ENCODE peak calls at places on chromosomes 12 and 14, in six cellular contexts. Z is GM23338, B is ovary, E is gastrocnemius medialis, I is pancreas, H is uterus. O is an unnamed sample. For H3K36me3 and H3K4me1, the result is how much of the 10 kb centered on the place peaks cover.

GRCh38 chr12:56001446-56002100 is 4.5 kb downstream of the SUOX start:
- DNase-seq in Z (no peak), B (no peak), E (no peak), I (no peak), H (no peak), O (no peak)

GRCh38 chr14:99899578-99900178 is 106.5 kb downstream of the EML1 start:
- DNase-seq in Z (peak), B (no peak), E (no peak), I (no peak), H (no peak), O (no peak)

GRCh38 chr14:70254476-70254961 is 65.8 kb upstream of the SLC8A3 start:
- DNase-seq in Z (peak), B (peak), E (no peak), I (peak), H (no peak), O (no peak)

GRCh38 chr12:129160282-129160681 is 307.0 kb downstream of the GLT1D1 start:
- DNase-seq in Z (no peak), B (no peak), E (no peak), I (no peak), H (no peak), O (no peak)

GRCh38 chr14:20697273-20698017 is 8.9 kb downstream of the ANG start:
- DNase-seq in Z (peak), B (peak), E (peak), I (peak), H (no peak), O (peak)

GRCh38 chr12:65825573-65826512 is 1.6 kb downstream of the HMGA2 start:
- DNase-seq in Z (peak), B (peak), E (no peak), I (no peak), H (no peak), O (no peak)

GRCh38 chr12:131493068-131493826 is 217.6 kb upstream of the SFSWAP start:
- DNase-seq in Z (no peak), B (no peak), E (no peak), I (no peak), H (no peak), O (no peak)

GRCh38 chr12:96578526-96579125 is 89.2 kb downstream of the CFAP54 start:
- DNase-seq in Z (peak), B (no peak), E (no peak), I (no peak), H (no peak), O (no peak)

GRCh38 chr14:44316647-44317432 is 190.2 kb downstream of the FSCB start:
- DNase-seq in Z (no peak), B (no peak), E (no peak), I (no peak), H (no peak), O (no peak)

GRCh38 chr14:71554959-71555612 is 377.1 kb upstream of the RGS6 start:
- DNase-seq in Z (no peak), B (no peak), E (no peak), I (no peak), H (no peak), O (no peak)

GRCh38 chr14:51498411-51499227 is 153.1 kb upstream of the FRMD6 start:
- DNase-seq in Z (no peak), B (no peak), E (no peak), I (no peak), H (no peak), O (no peak)

GRCh38 chr14:55600784-55601561 is 21.0 kb downstream of the KTN1 start:
- DNase-seq in Z (no peak), B (no peak), E (no peak), I (no peak), H (no peak), O (no peak)

GRCh38 chr12:24661657-24662096 is 287.2 kb downstream of the BCAT1 start:
- DNase-seq in Z (no peak), B (no peak), E (peak), I (no peak), H (no peak), O (peak)

GRCh38 chr12:49808686-49809368 is 19.4 kb downstream of the NCKAP5L start:
- DNase-seq in Z (peak), B (peak), E (peak), I (no peak), H (no peak), O (peak)

GRCh38 chr12:123949118-123949774 is 23.4 kb downstream of the CCDC92 start:
- DNase-seq in Z (no peak), B (no peak), E (no peak), I (no peak), H (no peak), O (no peak)

GRCh38 chr12:130555628-130556485 is 160.2 kb downstream of the RIMBP2 start:
- DNase-seq in Z (peak), B (no peak), E (no peak), I (peak), H (no peak), O (no peak)

GRCh38 chr12:76611533-76611932 is 52.0 kb upstream of the OSBPL8 start:
- DNase-seq in Z (no peak), B (no peak), E (no peak), I (no peak), H (no peak), O (no peak)

GRCh38 chr12:94997061-94997460 is 6.4 kb downstream of the NDUFA12 start:
- DNase-seq in Z (no peak), B (no peak), E (no peak), I (no peak), H (no peak), O (no peak)

GRCh38 chr12:94994312-94994711 is 9.2 kb downstream of the NDUFA12 start:
- DNase-seq in Z (no peak), B (no peak), E (no peak), I (no peak), H (no peak), O (no peak)

GRCh38 chr12:94998322-94998721 is 5.2 kb downstream of the NDUFA12 start:
- DNase-seq in Z (no peak), B (no peak), E (no peak), I (no peak), H (no peak), O (no peak)

GRCh38 chr12:95002754-95003153 is 743 bp downstream of the NDUFA12 start:
- DNase-seq in Z (no peak), B (no peak), E (no peak), I (no peak), H (no peak), O (no peak)

DNA sequence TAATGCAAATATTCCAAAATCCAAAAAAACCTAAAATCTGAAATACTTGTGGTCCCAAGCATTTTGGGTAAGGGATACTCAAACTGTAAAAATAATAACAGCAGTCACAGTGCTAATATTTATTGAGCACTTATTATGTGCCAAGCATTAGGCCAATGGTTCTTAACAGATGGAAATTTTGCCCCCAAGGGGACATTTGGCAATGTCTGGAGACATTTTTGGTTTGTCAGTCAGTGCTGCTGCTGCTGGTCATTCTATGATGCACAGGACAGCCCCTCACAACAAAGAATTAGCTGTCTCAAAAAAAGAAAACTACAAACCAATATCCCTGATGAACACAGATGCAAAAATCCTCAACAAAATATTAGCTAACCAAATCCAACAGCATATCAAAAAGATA is 5.8 kb downstream of the NDUFA12 start:
- DNase-seq in Z (no peak), B (no peak), E (no peak), I (no peak), H (no peak), O (no peak)
- H3K36me3 ChIP-seq in Z (under half), B (under half), E (under half), I (under half), H (under half), O (under half)

GRCh38 chr12:15701212-15701611 is 88.0 kb downstream of the EPS8 start:
- DNase-seq in Z (no peak), B (no peak), E (no peak), I (no peak), H (no peak), O (no peak)

GRCh38 chr12:15700595-15700994 is 88.6 kb downstream of the EPS8 start:
- DNase-seq in Z (no peak), B (no peak), E (no peak), I (no peak), H (no peak), O (no peak)

GRCh38 chr12:15701721-15702156 is 87.4 kb downstream of the EPS8 start:
- DNase-seq in Z (no peak), B (no peak), E (no peak), I (no peak), H (no peak), O (no peak)

GRCh38 chr12:15699886-15700285 is 89.3 kb downstream of the EPS8 start:
- DNase-seq in Z (no peak), B (no peak), E (no peak), I (no peak), H (no peak), O (no peak)

GRCh38 chr12:15698377-15698867 is 90.8 kb downstream of the EPS8 start:
- DNase-seq in Z (peak), B (no peak), E (no peak), I (no peak), H (no peak), O (no peak)
- H3K4me1 ChIP-seq in Z (under half), B (under half), E (under half), I (under half), H (under half), O (half or more)

GRCh38 chr12:29149691-29150382 is 759 bp downstream of the FAR2 start:
- DNase-seq in Z (peak), B (no peak), E (no peak), I (no peak), H (no peak), O (no peak)
- H3K4me3 ChIP-seq in Z (peak), B (peak), E (peak), I (peak), H (peak), O (peak)

GRCh38 chr12:62403031-62403430 is 63.6 kb upstream of the MON2 start:
- DNase-seq in Z (no peak), B (no peak), E (no peak), I (no peak), H (no peak), O (no peak)
- H3K36me3 ChIP-seq in Z (under half), B (under half), E (under half), I (under half), H (under half), O (under half)

GRCh38 chr12:13220848-13221247 is 24.3 kb downstream of the EMP1 start:
- DNase-seq in Z (no peak), B (no peak), E (no peak), I (no peak), H (no peak), O (no peak)

GRCh38 chr12:13223176-13223806 is 26.8 kb downstream of the EMP1 start:
- DNase-seq in Z (no peak), B (no peak), E (no peak), I (no peak), H (no peak), O (no peak)

GRCh38 chr12:13222076-13222475 is 25.6 kb downstream of the EMP1 start:
- DNase-seq in Z (no peak), B (no peak), E (no peak), I (no peak), H (peak), O (no peak)

GRCh38 chr12:13218641-13219040 is 22.1 kb downstream of the EMP1 start:
- DNase-seq in Z (no peak), B (no peak), E (no peak), I (no peak), H (no peak), O (no peak)

DNA sequence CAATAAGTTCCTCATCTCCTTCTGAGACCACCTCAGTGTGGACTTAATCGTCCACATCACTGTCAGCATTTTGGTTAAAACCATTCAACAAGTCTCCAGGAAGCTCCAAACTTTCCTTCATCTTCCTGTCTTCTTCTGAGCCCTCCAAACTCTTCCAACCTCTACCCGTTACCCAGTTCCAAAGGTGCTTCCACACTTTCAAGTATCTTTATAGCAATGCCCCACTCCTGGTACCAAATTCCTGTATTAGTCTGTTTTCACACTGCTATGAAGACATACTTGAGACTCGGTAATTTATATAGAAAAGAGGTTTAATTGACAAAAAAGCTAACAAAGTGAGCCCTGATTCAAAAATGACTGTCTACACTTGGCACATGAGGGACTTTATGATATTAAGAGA is 22.8 kb downstream of the EMP1 start:
- DNase-seq in Z (no peak), B (no peak), E (no peak), I (no peak), H (no peak), O (no peak)
- H3K4me1 ChIP-seq in Z (under half), B (under half), E (under half), I (under half), H (under half), O (under half)

DNA sequence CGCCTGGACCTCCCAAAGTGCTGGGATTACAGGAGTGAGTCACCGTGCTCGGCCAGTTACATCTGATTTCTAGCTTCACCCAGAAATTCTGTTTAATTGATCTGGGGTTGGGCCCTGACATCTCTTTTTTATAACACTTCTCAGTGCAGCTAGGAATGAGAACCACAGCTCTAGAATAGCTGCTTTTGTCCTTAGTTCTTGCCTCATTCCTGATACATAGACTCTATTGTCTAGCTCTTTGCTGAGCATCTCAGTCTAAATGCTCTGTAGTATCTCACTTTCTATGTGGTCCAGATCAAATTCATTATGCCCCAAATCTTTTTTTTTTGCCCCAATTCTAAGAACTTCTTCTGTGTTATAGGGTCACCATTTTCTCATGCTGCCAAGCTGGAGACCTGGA is 29.9 kb upstream of the FUT8 start:
- DNase-seq in Z (no peak), B (no peak), E (no peak), I (no peak), H (no peak), O (no peak)
- H3K4me3 ChIP-seq in Z (no peak), B (no peak), E (no peak), I (no peak), H (no peak), O (no peak)

O was measured in tibial artery.